ENCODE peak calls at places on chromosomes 6 and 20, in four cellular contexts. N is progenitor cell of endocrine pancreas, W is RWPE1, L is body of pancreas. O is an unnamed sample.

GRCh38 chr6:39804666-39805065 is 12.5 kb downstream of the DAAM2 start:
- DNase-seq in N (no peak), W (no peak), L (no peak), O (no peak)

GRCh38 chr20:42352096-42352495 is 733.9 kb upstream of the CHD6 start:
- DNase-seq in N (no peak), W (no peak), L (no peak), O (no peak)

GRCh38 chr6:158684745-158685355 is 35.0 kb downstream of the SYTL3 start:
- DNase-seq in N (no peak), W (no peak), L (no peak), O (no peak)

GRCh38 chr20:40781340-40781916 is 92.4 kb upstream of the MAFB start:
- DNase-seq in N (no peak), W (no peak), L (no peak), O (no peak)

GRCh38 chr20:24980321-24981053 is 12.1 kb downstream of the APMAP start:
- DNase-seq in N (no peak), W (no peak), L (no peak), O (no peak)

GRCh38 chr6:5763407-5763806 is 243.3 kb downstream of the NRN1 start:
- DNase-seq in N (no peak), W (no peak), L (no peak), O (no peak)

GRCh38 chr20:22579711-22580697 is 4.4 kb downstream of the FOXA2 start:
- DNase-seq in N (peak; percentile 30), W (no peak), L (peak; percentile 74), O (no peak)

GRCh38 chr20:48298851-48299484 is 513.7 kb upstream of the SULF2 start:
- DNase-seq in N (no peak), W (peak; percentile 90), L (peak; percentile 6), O (no peak)

GRCh38 chr20:37218431-37218830 is 39.1 kb upstream of the MROH8 start:
- DNase-seq in N (no peak), W (no peak), L (no peak), O (no peak)

GRCh38 chr20:21767739-21768223 is 62.3 kb downstream of the PAX1 start:
- DNase-seq in N (peak; percentile 63), W (no peak), L (peak; percentile 46), O (peak; percentile 56)

DNA sequence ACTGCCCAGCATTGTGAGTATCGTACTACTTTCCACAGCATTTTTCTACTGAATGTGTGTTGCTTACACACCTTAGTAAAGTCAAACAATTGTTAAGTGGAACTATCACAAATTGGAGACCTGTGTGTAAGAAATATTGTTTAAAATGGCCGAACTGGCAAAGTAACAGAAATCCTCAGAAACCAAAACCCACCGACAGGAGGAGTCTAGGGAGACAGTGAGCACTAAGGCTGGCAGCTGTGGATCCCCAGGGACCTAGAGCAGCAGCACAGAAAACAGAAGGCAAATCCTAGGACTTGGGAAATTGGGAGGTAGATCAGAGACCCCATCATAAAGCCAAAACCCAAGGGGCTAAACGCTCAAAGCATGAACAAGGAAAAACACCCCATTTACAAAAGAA is 69.9 kb downstream of the SESN1 start:
- DNase-seq in N (no peak), W (no peak), L (no peak), O (peak; percentile 2)
- TF ChIP-seq CTCF in N (no peak), W (no peak), L (no peak), O (peak; percentile 21)

DNA sequence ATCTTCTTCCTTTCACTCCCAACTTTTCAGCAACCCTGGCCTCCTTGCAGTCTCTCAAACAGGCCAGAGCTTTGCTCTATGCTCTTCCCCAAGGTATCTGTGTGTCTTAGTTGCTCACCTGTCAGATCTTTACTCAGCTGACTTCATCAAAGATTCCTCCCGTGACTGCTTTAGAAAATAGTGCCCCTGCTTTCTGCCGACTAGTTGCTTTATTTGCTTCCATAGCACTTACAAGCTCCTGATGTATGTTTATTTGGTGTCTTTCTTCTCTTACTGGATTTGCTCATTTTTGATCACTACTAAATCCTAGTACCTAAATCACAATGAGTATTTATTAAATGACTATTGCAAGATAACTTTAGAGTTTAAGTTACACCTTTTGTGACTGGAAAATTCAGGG is 5.9 kb downstream of the NDUFAF5 start:
- DNase-seq in N (no peak), W (no peak), L (no peak), O (no peak)
- TF ChIP-seq CTCF in N (no peak), W (no peak), L (no peak), O (no peak)

GRCh38 chr6:56902551-56903464 is 52.1 kb upstream of the BEND6 start:
- DNase-seq in N (no peak), W (peak; percentile 44), L (no peak), O (no peak)
- TF ChIP-seq CTCF in N (peak; percentile 79), W (peak; percentile 84), L (peak; percentile 87), O (peak; percentile 81)

DNA sequence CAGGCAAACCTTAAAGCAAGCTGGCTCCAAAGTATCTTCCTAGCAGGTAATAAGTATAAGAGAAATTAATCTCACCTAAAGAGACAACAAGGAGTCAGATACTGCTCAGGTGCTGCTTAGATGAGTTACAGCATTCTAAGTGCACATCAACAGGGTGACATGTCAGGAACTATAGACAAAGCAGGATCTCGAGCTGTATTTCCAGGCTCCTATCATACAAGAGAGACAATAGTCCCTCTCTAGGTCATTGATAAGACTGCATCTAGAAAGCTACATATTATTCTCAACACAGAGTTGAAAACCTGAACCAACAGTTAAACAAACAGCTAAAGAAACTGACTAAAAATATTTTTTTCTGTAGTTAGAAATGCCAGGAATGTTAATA is 3.9 kb downstream of the PTPRK start:
- DNase-seq in N (no peak), W (no peak), L (no peak), O (no peak)
- TF ChIP-seq CTCF in N (peak; percentile 38), W (peak; percentile 50), L (no peak), O (peak; percentile 54)

DNA sequence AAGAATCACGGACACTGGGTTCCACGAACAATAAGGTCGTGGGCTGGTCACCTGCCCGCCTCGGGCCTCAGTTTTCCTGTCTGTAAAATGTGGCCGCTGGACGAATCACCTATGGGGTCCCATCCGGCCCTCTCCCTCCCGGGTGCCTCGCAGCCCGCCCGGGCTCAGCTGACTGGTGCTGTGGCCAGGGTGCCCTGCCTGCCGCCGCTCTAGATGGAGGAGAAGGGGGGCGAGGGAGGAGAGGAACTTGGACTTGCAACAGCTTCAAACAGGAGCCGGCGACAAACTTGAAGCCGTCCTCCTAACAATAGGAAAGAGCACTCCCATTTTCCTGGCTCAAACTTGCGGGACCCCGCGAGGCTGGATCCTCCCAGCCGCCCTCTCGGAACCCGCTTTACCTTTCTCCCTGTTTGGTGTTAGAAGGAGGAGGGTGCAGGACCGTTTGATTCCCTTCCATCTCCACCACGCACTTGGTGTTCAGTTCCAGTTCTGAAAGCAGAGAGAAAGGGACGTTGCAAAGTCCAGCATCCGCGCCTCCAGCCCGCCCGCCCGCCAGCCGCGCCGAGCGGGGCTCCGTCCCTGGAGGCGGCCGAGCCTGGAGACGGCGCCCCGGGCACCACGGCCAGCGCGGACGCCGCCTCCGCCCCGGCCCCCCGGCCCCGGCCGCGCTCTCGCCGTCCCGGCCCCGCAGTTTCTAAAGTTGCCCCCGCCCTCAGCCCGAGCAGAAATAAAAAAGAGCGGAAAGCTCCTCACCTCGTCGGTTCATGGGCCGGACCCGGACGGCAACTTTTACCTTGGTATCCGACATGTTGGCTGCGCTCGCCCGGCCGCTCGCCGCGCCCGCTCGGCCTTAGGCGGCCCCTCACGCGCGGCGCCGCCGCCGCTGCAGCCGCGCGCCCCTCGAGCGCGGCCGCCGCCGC is 519 bp downstream of the KIF13A start:
- DNase-seq in N (peak; percentile 49), W (peak; percentile 46), L (peak; percentile 66), O (peak; percentile 43)
- TF ChIP-seq CTCF in N (no peak), W (no peak), L (no peak), O (no peak)

DNA sequence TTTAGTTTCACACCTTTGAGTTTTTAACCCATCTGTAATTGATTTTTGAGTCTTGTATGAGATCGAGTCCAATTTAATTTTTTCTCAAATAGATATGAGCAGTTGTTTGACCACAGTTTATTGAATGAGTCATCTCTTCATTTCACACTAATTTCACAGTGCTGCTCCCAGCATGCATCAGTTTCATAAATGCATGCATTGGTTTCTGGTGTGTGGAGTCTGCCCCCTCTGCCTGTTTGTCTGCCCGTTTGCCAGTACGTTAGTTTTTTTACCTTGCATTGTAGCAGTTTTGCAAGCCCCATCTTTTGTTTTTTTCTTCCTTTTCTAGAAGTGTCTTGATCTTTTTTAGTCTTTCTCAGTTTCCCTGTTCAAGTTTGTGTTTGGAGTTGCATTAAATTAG is 11.9 kb downstream of the SLX4IP start:
- DNase-seq in N (no peak), W (peak; percentile 83), L (peak; percentile 40), O (no peak)
- TF ChIP-seq CTCF in N (no peak), W (no peak), L (no peak), O (no peak)

GRCh38 chr20:49785851-49786174 is 26.8 kb upstream of the SLC9A8 start:
- DNase-seq in N (no peak), W (no peak), L (no peak), O (no peak)

GRCh38 chr20:49787371-49788357 is 25.0 kb upstream of the SLC9A8 start:
- DNase-seq in N (no peak), W (no peak), L (no peak), O (no peak)

GRCh38 chr20:49786226-49786625 is 26.4 kb upstream of the SLC9A8 start:
- DNase-seq in N (no peak), W (no peak), L (no peak), O (no peak)

GRCh38 chr20:49785149-49785850 is 27.3 kb upstream of the SLC9A8 start:
- DNase-seq in N (no peak), W (no peak), L (no peak), O (no peak)

GRCh38 chr20:49786671-49787370 is 25.8 kb upstream of the SLC9A8 start:
- DNase-seq in N (no peak), W (peak; percentile 75), L (no peak), O (no peak)
- TF ChIP-seq CTCF in N (peak; percentile 39), W (no peak), L (no peak), O (peak; percentile 48)

DNA sequence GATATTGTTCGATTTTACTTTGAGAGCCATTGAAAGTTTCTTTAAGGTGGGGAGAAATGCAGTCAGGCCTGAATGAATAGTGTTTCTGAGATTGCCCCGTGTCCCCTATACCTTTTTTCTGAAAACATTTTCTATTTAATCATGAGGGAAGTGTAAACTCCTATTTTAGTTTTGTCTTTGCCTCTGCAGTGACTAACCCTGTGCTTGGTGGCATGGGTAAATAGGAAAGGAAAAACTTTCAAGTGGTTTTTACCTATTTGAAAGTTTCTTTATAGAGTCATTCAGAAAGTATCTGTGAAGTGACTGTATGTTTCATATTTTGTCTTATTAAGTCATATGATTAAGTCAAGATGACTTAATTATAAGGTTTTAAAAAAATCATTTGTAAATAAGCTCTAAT is 14.5 kb downstream of the SNRNP48 start:
- DNase-seq in N (no peak), W (no peak), L (no peak), O (no peak)
- TF ChIP-seq CTCF in N (no peak), W (no peak), L (no peak), O (no peak)

O was measured in neural crest cell.